ENCODE peak calls at places on chromosome 7, in nine cellular contexts. R, V, B, M, W, D, C, F and J are unnamed samples.

GRCh38 chr7:151725844-151726770 is 150.8 kb downstream of the PRKAG2 start:
- DNase-seq in F (no peak), W (no peak), R (no peak), B (no peak), M (no peak), D (no peak), C (no peak), V (no peak), J (no peak)

GRCh38 chr7:133064082-133064825 is 17.6 kb downstream of the CHCHD3 start:
- DNase-seq in B (no peak), F (no peak), C (no peak), M (no peak), W (no peak), R (no peak), D (no peak), V (no peak), J (no peak)

GRCh38 chr7:47786557-47787248 is 161.6 kb downstream of the PKD1L1 start:
- DNase-seq in F (peak), C (peak), W (peak), B (peak), V (no peak), D (peak), M (peak), R (peak), J (no peak)

GRCh38 chr7:85851571-85852193 is 664.8 kb upstream of the SEMA3D start:
- DNase-seq in B (no peak), F (peak), R (peak), D (peak), M (peak), W (no peak), C (peak), V (no peak), J (no peak)

GRCh38 chr7:139972000-139972399 is 90.8 kb downstream of the PARP12 start:
- DNase-seq in F (peak), B (no peak), W (no peak), M (no peak), V (no peak), C (no peak), D (no peak), R (no peak), J (no peak)

GRCh38 chr7:91847881-91848599 is 32.5 kb downstream of the MTERF1 start:
- DNase-seq in M (peak), R (no peak), W (no peak), C (no peak), D (no peak), F (no peak), B (no peak), V (no peak), J (no peak)

GRCh38 chr7:29177963-29178612 is 16.5 kb upstream of the CHN2 start:
- DNase-seq in M (peak), D (no peak), V (no peak), C (no peak), B (no peak), F (no peak), R (peak), W (no peak), J (peak)

GRCh38 chr7:69598487-69599148 is 343 bp downstream of the AUTS2 start:
- DNase-seq in V (no peak), M (no peak), C (no peak), W (no peak), D (no peak), B (no peak), F (no peak), R (peak), J (peak)

GRCh38 chr7:5296627-5297226 is 14.0 kb downstream of the SLC29A4 start:
- DNase-seq in W (no peak), B (no peak), C (no peak), F (no peak), R (no peak), V (no peak), D (no peak), M (peak), J (no peak)

GRCh38 chr7:150858236-150859197 is 6.2 kb downstream of the AOC1 start:
- DNase-seq in W (no peak), F (no peak), R (no peak), M (no peak), V (no peak), B (peak), D (no peak), C (no peak), J (no peak)

GRCh38 chr7:159063046-159063840 is 81.4 kb downstream of the VIPR2 start:
- DNase-seq in W (no peak), M (no peak), V (no peak), F (no peak), R (no peak), D (no peak), C (no peak), B (no peak), J (peak)

GRCh38 chr7:107788662-107789061 is 14.4 kb downstream of the SLC26A3 start:
- DNase-seq in C (no peak), R (no peak), V (no peak), F (no peak), D (no peak), W (no peak), B (no peak), M (no peak), J (no peak)

GRCh38 chr7:158811461-158811860 is 17.8 kb downstream of the ESYT2 start:
- DNase-seq in M (peak), R (peak), V (no peak), D (no peak), C (peak), B (no peak), F (no peak), W (no peak), J (peak)

GRCh38 chr7:116395125-116395791 is 104.3 kb upstream of the CAV2 start:
- DNase-seq in W (no peak), R (peak), F (no peak), M (peak), B (no peak), V (no peak), D (peak), C (peak), J (no peak)

GRCh38 chr7:12094365-12094921 is 116.7 kb upstream of the TMEM106B start:
- DNase-seq in D (no peak), F (peak), B (no peak), M (peak), C (no peak), R (peak), W (no peak), V (no peak), J (no peak)

GRCh38 chr7:43148161-43148731 is 35.8 kb downstream of the HECW1 start:
- DNase-seq in V (no peak), C (no peak), D (no peak), W (no peak), M (peak), B (no peak), F (no peak), R (no peak), J (no peak)

GRCh38 chr7:99219185-99219767 is 11.4 kb upstream of the KPNA7 start:
- DNase-seq in F (no peak), M (no peak), W (no peak), B (no peak), C (no peak), V (no peak), D (no peak), R (no peak), J (peak)

GRCh38 chr7:38451840-38452239 is 178.4 kb upstream of the TARP start:
- DNase-seq in D (no peak), W (no peak), R (peak), V (no peak), M (peak), F (peak), B (no peak), C (peak), J (no peak)

GRCh38 chr7:27953361-27953760 is 213.4 kb downstream of the TAX1BP1 start:
- DNase-seq in W (no peak), D (no peak), F (no peak), M (no peak), C (no peak), V (no peak), R (no peak), B (no peak), J (no peak)

GRCh38 chr7:120550494-120551048 is 277.6 kb downstream of the KCND2 start:
- DNase-seq in M (peak), V (no peak), F (no peak), R (peak), W (no peak), C (no peak), D (no peak), B (no peak), J (no peak)

GRCh38 chr7:155543011-155543881 is 3.1 kb downstream of the CNPY1 start:
- DNase-seq in C (no peak), F (no peak), D (peak), V (no peak), B (no peak), R (peak), M (peak), W (no peak), J (no peak)

GRCh38 chr7:134546903-134547737 is 1.8 kb upstream of the AKR1B15 start:
- DNase-seq in B (peak), M (peak), R (peak), W (no peak), C (peak), F (peak), D (no peak), V (peak), J (peak)

GRCh38 chr7:25752967-25753791 is 398.8 kb upstream of the NFE2L3 start:
- DNase-seq in R (no peak), D (no peak), C (no peak), V (no peak), M (no peak), W (no peak), F (peak), B (no peak), J (no peak)

GRCh38 chr7:130394421-130395188 is 14.3 kb downstream of the CPA1 start:
- DNase-seq in W (no peak), D (no peak), V (no peak), M (no peak), R (no peak), B (no peak), F (no peak), C (no peak), J (no peak)
- H3K4me3 ChIP-seq in W (no peak), D (no peak), V (no peak), M (no peak), R (no peak), B (no peak), F (no peak), C (no peak), J (no peak)

GRCh38 chr7:77476871-77477270 is 60.2 kb upstream of the PTPN12 start:
- DNase-seq in W (no peak), M (no peak), D (no peak), C (no peak), V (no peak), R (no peak), B (no peak), F (no peak), J (no peak)
- H3K4me3 ChIP-seq in W (no peak), M (no peak), D (no peak), C (no peak), V (no peak), R (no peak), B (no peak), F (no peak), J (no peak)

GRCh38 chr7:157010588-157011332 is at the start of gene MNX1:
- DNase-seq in M (no peak), V (no peak), W (no peak), R (no peak), B (no peak), F (peak), D (no peak), C (peak), J (peak)
- H3K4me3 ChIP-seq in M (no peak), V (peak), W (peak), R (no peak), B (peak), F (peak), D (no peak), C (peak), J (peak)

GRCh38 chr7:77351539-77352004 is 64.6 kb downstream of the GSAP start:
- DNase-seq in D (no peak), R (no peak), F (no peak), W (no peak), C (no peak), V (no peak), B (no peak), M (peak), J (no peak)
- H3K4me3 ChIP-seq in D (no peak), R (no peak), F (no peak), W (no peak), C (no peak), V (no peak), B (no peak), M (no peak), J (no peak)